ENCODE peak calls at places on chromosome 6, in six cellular contexts. U, C, I, S, D and K are unnamed samples.

GRCh38 chr6:7669742-7670141 is 56.2 kb upstream of the BMP6 start:
- DNase-seq in D (no peak), I (no peak), S (no peak), U (no peak), C (no peak), K (peak)

GRCh38 chr6:150006961-150007464 is 18.3 kb downstream of the RAET1L start:
- DNase-seq in S (no peak), C (no peak), D (peak), I (no peak), U (peak), K (peak)

GRCh38 chr6:4164456-4164855 is 29.1 kb upstream of the ECI2 start:
- DNase-seq in D (no peak), U (no peak), S (no peak), C (no peak), I (no peak), K (no peak)

GRCh38 chr6:85923013-85923430 is 280.3 kb upstream of the SYNCRIP start:
- DNase-seq in D (no peak), S (peak), U (peak), I (peak), C (peak), K (peak)

GRCh38 chr6:99612551-99613397 is 6.1 kb downstream of the PRDM13 start:
- DNase-seq in S (no peak), U (no peak), I (no peak), C (no peak), D (no peak), K (no peak)

GRCh38 chr6:54617730-54618129 is 228.8 kb upstream of the FAM83B start:
- DNase-seq in U (peak), S (peak), I (peak), D (no peak), C (no peak), K (no peak)

GRCh38 chr6:108715832-108716231 is 132.4 kb upstream of the ARMC2 start:
- DNase-seq in S (no peak), C (no peak), U (no peak), I (no peak), D (no peak), K (peak)

GRCh38 chr6:166512567-166512966 is 73.9 kb downstream of the RAMACL start:
- DNase-seq in U (no peak), S (no peak), C (no peak), I (no peak), D (no peak), K (peak)

GRCh38 chr6:41577865-41578713 is 31.9 kb downstream of the FOXP4 start:
- DNase-seq in D (peak), I (peak), C (no peak), U (no peak), S (peak), K (peak)

GRCh38 chr6:98880486-98880885 is 46.1 kb downstream of the POU3F2 start:
- DNase-seq in D (no peak), I (no peak), U (no peak), C (peak), S (no peak), K (no peak)

GRCh38 chr6:112010328-112010727 is 43.6 kb upstream of the CCN6 start:
- DNase-seq in U (no peak), C (no peak), I (peak), D (no peak), S (no peak), K (peak)

GRCh38 chr6:157126183-157127098 is 196.9 kb downstream of the TMEM242 start:
- DNase-seq in I (no peak), U (no peak), D (no peak), S (no peak), C (no peak), K (no peak)

GRCh38 chr6:108732101-108732870 is 115.9 kb upstream of the ARMC2 start:
- DNase-seq in D (no peak), U (no peak), C (no peak), I (no peak), S (no peak), K (no peak)

GRCh38 chr6:26260791-26261484 is 104.1 kb upstream of the BTN3A2 start:
- DNase-seq in I (no peak), U (no peak), C (no peak), S (no peak), D (no peak), K (peak)

GRCh38 chr6:78611097-78611625 is 256.2 kb upstream of the IRAK1BP1 start:
- DNase-seq in D (no peak), I (no peak), U (no peak), S (no peak), C (no peak), K (no peak)

GRCh38 chr6:169230322-169230665 is 23.4 kb downstream of the THBS2 start:
- DNase-seq in I (no peak), D (no peak), S (no peak), U (no peak), C (no peak), K (no peak)

GRCh38 chr6:26273673-26274595 is 91.1 kb upstream of the BTN3A2 start:
- DNase-seq in S (peak), U (no peak), C (no peak), I (no peak), D (no peak), K (peak)

GRCh38 chr6:89483111-89483720 is 50.3 kb downstream of the ANKRD6 start:
- DNase-seq in D (no peak), S (no peak), I (peak), U (no peak), C (no peak), K (no peak)

GRCh38 chr6:16819752-16820151 is 58.5 kb upstream of the ATXN1 start:
- DNase-seq in U (peak), S (peak), C (no peak), D (no peak), I (no peak), K (peak)

GRCh38 chr6:34586327-34587040 is 30.4 kb upstream of the SPDEF start:
- DNase-seq in S (no peak), U (no peak), C (no peak), I (no peak), D (no peak), K (no peak)

GRCh38 chr6:41538556-41539182 is 7.5 kb upstream of the FOXP4 start:
- DNase-seq in U (no peak), S (no peak), C (no peak), I (no peak), D (no peak), K (peak)

GRCh38 chr6:15608406-15608805 is 54.4 kb downstream of the DTNBP1 start:
- DNase-seq in C (no peak), U (peak), I (no peak), D (no peak), S (peak), K (no peak)

GRCh38 chr6:139490482-139490881 is 116.0 kb upstream of the CITED2 start:
- DNase-seq in I (peak), U (peak), C (no peak), D (no peak), S (peak), K (no peak)

GRCh38 chr6:72580281-72580940 is 41.5 kb upstream of the KCNQ5 start:
- DNase-seq in I (peak), D (peak), S (no peak), U (peak), C (no peak), K (peak)
- TF ChIP-seq CTCF in I (peak), D (peak), S (no peak), U (peak), C (peak), K (peak)

GRCh38 chr6:43671011-43671800 is 16.4 kb downstream of the MRPS18A start:
- DNase-seq in D (no peak), I (no peak), S (no peak), U (no peak), C (no peak), K (no peak)
- TF ChIP-seq MYC in D (no peak), I (no peak), S (no peak), U (no peak), C (no peak), K (no peak)

DNA sequence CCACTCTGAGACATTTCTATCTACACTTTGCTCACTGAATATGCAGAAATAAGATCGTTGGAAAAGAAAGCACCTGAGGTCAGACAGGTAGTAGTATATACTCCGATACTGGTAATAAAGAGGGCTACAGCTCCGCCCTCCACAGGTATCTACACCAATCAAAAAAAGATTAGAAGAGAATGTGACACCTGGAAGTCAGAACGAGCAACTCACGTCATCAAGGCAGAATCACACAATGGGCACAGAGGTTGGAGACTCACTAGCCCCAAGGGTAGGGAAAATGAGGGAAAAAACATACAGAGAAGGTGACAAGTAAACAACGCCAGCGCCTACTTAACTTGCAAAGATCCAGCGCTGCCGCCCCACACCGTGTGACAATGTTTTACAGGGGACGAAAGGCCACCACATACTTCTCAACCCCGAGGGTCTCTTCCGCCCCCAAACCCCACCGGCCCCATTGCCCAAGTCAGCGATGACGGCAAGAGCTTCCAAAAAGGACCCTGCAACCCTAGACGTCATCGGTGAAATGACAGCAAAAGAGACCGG is 656 bp downstream of the LMBRD1 start:
- DNase-seq in U (peak), I (peak), C (no peak), S (peak), D (no peak), K (no peak)
- TF ChIP-seq POLR2A in U (no peak), I (no peak), C (no peak), S (no peak), D (peak), K (peak)

DNA sequence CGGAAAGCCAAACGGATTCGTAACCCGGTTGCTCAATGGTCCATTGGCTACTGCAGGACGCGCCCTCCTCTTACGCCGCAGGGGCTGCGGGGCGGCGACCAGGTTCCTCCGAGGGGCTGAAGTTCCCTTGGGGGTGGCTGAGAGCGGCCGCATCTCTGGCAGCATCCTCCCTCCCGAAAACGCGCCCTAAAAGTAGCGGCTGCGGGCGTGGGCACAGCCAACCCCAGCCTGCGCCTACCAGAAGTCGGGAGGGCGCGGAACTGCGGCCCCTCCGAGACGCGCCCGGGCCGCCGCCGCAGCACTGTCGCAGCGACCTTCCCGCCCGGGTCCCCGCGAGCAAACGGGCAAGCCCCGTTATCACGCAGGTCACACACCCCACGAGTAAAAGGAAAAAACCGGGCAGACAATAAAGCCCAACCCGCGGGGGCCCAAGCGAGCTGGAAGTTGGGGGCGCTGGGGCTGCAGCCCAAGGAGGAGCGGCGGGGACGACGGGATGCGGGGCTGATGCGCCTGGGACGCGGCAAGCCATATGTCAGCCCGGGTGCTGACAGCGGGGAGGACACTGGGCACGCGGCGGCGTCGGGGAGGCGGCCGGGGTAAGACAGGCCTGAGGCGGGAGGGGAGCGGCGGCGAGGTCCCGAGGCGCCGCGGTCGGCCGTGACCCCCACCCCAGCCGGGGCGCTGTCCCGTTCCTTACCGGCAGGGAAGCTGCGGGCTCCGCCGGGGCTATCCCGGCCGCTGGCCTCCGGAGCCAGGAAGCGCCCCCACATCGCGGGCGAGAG is 700 bp downstream of the CEP85L start:
- DNase-seq in U (peak), D (peak), I (no peak), C (no peak), S (no peak), K (peak)
- TF ChIP-seq CTCF in U (no peak), D (no peak), I (no peak), C (no peak), S (no peak), K (peak)

GRCh38 chr6:11386323-11386722 is 151.2 kb upstream of the TMEM170B start:
- DNase-seq in C (peak), D (no peak), I (no peak), S (no peak), U (no peak), K (no peak)
- TF ChIP-seq MYC in C (no peak), D (no peak), I (no peak), S (no peak), U (no peak), K (no peak)

DNA sequence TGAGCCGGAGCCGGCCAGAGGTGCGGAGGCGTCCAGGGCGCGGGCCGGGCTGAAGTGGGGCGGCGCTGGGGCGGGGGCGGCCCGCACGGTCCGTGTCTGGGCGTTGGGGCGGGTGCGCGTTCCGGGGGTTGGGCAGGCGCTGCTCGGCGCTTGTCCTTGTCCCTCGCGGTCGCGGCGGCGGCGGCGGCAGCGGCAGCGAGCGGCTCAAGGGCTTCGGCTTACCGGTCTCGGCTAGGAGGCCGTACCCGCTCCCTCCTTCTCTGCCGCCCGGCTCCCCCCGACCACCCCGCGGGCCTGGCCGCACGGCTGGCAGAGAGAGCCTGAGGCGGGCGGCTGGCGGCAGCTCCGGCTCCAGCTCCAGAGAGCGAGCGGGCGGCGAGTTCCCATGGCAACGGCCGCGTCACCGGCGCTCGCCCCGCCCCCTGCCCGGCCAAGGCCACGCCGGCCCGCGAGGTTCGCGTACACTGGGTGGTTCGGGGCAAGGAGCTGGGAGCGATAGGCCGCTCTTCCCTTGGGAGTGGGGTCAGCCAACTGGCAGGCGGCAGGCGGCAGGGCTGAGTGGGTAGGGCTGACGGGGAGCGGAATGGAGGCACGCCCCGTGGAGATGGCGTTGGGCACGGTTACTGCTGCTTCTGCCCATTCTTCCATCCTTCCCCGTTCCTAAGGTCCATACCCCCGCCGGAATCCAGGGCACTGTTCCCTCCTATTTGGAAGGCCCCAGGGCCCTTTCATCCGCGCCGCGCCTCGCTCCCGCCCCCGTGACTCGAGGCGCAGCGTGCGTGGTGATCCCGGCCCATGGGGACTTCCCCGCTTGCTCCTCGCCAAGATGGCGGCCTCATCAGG is at the start of gene LRRC73:
- DNase-seq in S (peak), U (peak), I (peak), D (peak), C (no peak), K (peak)
- TF ChIP-seq POLR2A in S (peak), U (peak), I (no peak), D (peak), C (no peak), K (no peak)

GRCh38 chr6:79694623-79695311 is 63.6 kb downstream of the SH3BGRL2 start:
- DNase-seq in U (no peak), S (no peak), D (no peak), I (no peak), C (no peak), K (no peak)
- TF ChIP-seq CTCF in U (no peak), S (no peak), D (peak), I (no peak), C (no peak), K (no peak)